ENCODE peak calls at places on chromosomes 1 and 21, in seven cellular contexts. One of them, this sample, is unnamed.

GRCh38 chr21:33372582-33372981 is 30.6 kb upstream of the IFNGR2 start:
- DNase-seq in stomach: no peak
- DNase-seq in ovary: no peak
- DNase-seq in uterus: no peak
- DNase-seq in spleen: no peak
- DNase-seq in transverse colon: peak; percentile 6
- DNase-seq in K562: no peak
- DNase-seq in this sample: no peak

GRCh38 chr21:45870851-45871615 is 110.5 kb upstream of the COL6A1 start:
- DNase-seq in stomach: no peak
- DNase-seq in ovary: no peak
- DNase-seq in uterus: no peak
- DNase-seq in spleen: peak; percentile 76
- DNase-seq in transverse colon: no peak
- DNase-seq in K562: no peak
- DNase-seq in this sample: no peak

GRCh38 chr1:225426395-225427248 is 1.2 kb downstream of the LBR start:
- DNase-seq in stomach: no peak
- DNase-seq in ovary: peak; percentile 39
- DNase-seq in uterus: no peak
- DNase-seq in spleen: peak; percentile 91
- DNase-seq in transverse colon: peak; percentile 53
- DNase-seq in K562: peak; percentile 46
- DNase-seq in this sample: no peak

GRCh38 chr1:41661428-41662060 is 177.1 kb upstream of the EDN2 start:
- DNase-seq in stomach: no peak
- DNase-seq in ovary: no peak
- DNase-seq in uterus: no peak
- DNase-seq in spleen: peak; percentile 84
- DNase-seq in transverse colon: no peak
- DNase-seq in K562: no peak
- DNase-seq in this sample: no peak

GRCh38 chr1:153366261-153366660 is 8.6 kb downstream of the S100A9 start:
- DNase-seq in stomach: no peak
- DNase-seq in ovary: no peak
- DNase-seq in uterus: no peak
- DNase-seq in spleen: peak; percentile 39
- DNase-seq in transverse colon: no peak
- DNase-seq in K562: no peak
- DNase-seq in this sample: no peak

GRCh38 chr1:151816964-151817730 is 11.9 kb upstream of the LINGO4 start:
- DNase-seq in stomach: no peak
- DNase-seq in ovary: no peak
- DNase-seq in uterus: no peak
- DNase-seq in spleen: no peak
- DNase-seq in transverse colon: no peak
- DNase-seq in K562: no peak
- DNase-seq in this sample: no peak

GRCh38 chr1:170734412-170735175 is 70.7 kb downstream of the PRRX1 start:
- DNase-seq in stomach: no peak
- DNase-seq in ovary: no peak
- DNase-seq in uterus: no peak
- DNase-seq in spleen: no peak
- DNase-seq in transverse colon: no peak
- DNase-seq in K562: no peak
- DNase-seq in this sample: no peak

GRCh38 chr21:44568667-44569556 is 4.6 kb upstream of the KRTAP10-4 start:
- DNase-seq in stomach: no peak
- DNase-seq in ovary: no peak
- DNase-seq in uterus: no peak
- DNase-seq in spleen: peak; percentile 47
- DNase-seq in transverse colon: no peak
- DNase-seq in K562: peak; percentile 37
- DNase-seq in this sample: no peak

GRCh38 chr21:32604484-32604883 is 7.7 kb downstream of the CFAP298 start:
- DNase-seq in stomach: no peak
- DNase-seq in ovary: no peak
- DNase-seq in uterus: no peak
- DNase-seq in spleen: peak; percentile 41
- DNase-seq in transverse colon: no peak
- DNase-seq in K562: no peak
- DNase-seq in this sample: no peak

GRCh38 chr1:219085988-219086387 is 87.7 kb upstream of the LYPLAL1 start:
- DNase-seq in stomach: no peak
- DNase-seq in ovary: no peak
- DNase-seq in uterus: no peak
- DNase-seq in spleen: no peak
- DNase-seq in transverse colon: no peak
- DNase-seq in K562: no peak
- DNase-seq in this sample: no peak

GRCh38 chr1:155004352-155005075 is 1.9 kb downstream of the ZBTB7B start:
- DNase-seq in stomach: no peak
- DNase-seq in ovary: no peak
- DNase-seq in uterus: no peak
- DNase-seq in spleen: no peak
- DNase-seq in transverse colon: peak; percentile 30
- DNase-seq in K562: no peak
- DNase-seq in this sample: no peak

GRCh38 chr1:154809436-154810413 is 60.4 kb downstream of the KCNN3 start:
- DNase-seq in stomach: no peak
- DNase-seq in ovary: no peak
- DNase-seq in uterus: peak; percentile 65
- DNase-seq in spleen: no peak
- DNase-seq in transverse colon: no peak
- DNase-seq in K562: no peak
- DNase-seq in this sample: no peak

GRCh38 chr1:59089922-59090457 is 206.9 kb upstream of the FGGY start:
- DNase-seq in stomach: no peak
- DNase-seq in ovary: no peak
- DNase-seq in uterus: no peak
- DNase-seq in spleen: no peak
- DNase-seq in transverse colon: peak; percentile 53
- DNase-seq in K562: no peak
- DNase-seq in this sample: no peak

GRCh38 chr1:193767891-193768290 is 581.5 kb upstream of the B3GALT2 start:
- DNase-seq in stomach: no peak
- DNase-seq in ovary: no peak
- DNase-seq in uterus: no peak
- DNase-seq in spleen: peak; percentile 32
- DNase-seq in transverse colon: no peak
- DNase-seq in K562: no peak
- DNase-seq in this sample: no peak

GRCh38 chr1:8602471-8603219 is 214.8 kb downstream of the RERE start:
- DNase-seq in stomach: no peak
- DNase-seq in ovary: no peak
- DNase-seq in uterus: no peak
- DNase-seq in spleen: no peak
- DNase-seq in transverse colon: no peak
- DNase-seq in K562: no peak
- DNase-seq in this sample: no peak

GRCh38 chr21:17513214-17514123 is 626 bp downstream of the CXADR start:
- DNase-seq in stomach: peak; percentile 52
- DNase-seq in ovary: peak; percentile 10
- DNase-seq in uterus: peak; percentile 27
- DNase-seq in spleen: peak; percentile 77
- DNase-seq in transverse colon: peak; percentile 44
- DNase-seq in K562: no peak
- DNase-seq in this sample: no peak

GRCh38 chr1:213135572-213135971 is 84.5 kb downstream of the RPS6KC1 start:
- DNase-seq in stomach: no peak
- DNase-seq in ovary: no peak
- DNase-seq in uterus: no peak
- DNase-seq in spleen: no peak
- DNase-seq in transverse colon: no peak
- DNase-seq in K562: no peak
- DNase-seq in this sample: no peak

DNA sequence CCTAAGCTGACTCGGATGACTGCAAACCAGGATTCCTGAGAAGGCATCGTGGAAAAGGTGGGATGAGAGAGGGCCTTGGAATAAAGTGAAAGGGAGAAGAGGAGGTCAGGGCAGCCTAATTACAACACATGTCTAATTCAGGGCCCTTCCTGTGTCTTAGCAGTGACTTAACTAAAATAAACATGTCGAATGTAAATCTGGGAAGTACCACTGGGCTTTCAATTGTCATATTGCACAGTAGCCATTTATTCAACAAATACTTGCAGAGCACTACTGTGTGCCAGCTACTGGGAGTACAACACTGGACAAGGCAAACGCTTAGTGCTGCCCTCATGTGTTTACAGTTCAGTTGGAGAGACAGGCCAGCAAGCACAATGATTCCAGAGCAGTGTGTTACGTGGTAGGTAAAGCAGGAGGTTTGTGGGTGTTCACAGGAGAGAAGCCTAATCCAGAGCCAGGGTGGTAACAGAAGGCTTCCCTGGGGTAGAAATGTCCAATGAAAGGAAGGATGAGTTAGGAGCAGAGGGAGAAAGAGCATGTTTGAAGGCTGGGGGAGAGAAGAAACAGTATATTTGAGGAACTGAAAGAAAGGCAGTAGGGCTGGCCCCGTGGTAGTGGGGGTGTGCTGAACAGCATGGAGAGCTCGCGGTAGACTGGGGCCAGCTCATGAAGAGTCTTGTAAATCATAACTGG is 38.0 kb upstream of the RASAL2 start:
- DNase-seq in stomach: peak; percentile 32
- DNase-seq in ovary: no peak
- DNase-seq in uterus: no peak
- DNase-seq in spleen: no peak
- DNase-seq in transverse colon: no peak
- DNase-seq in K562: no peak
- DNase-seq in this sample: no peak
- H3K27ac ChIP-seq in stomach: peak overlapping the region; percentile 54
- H3K27ac ChIP-seq in ovary: no peak overlapping the region
- H3K27ac ChIP-seq in uterus: peak overlapping the region; percentile 40
- H3K27ac ChIP-seq in spleen: peak overlapping the region; percentile 77
- H3K27ac ChIP-seq in transverse colon: peak overlapping the region; percentile 72
- H3K27ac ChIP-seq in K562: no peak overlapping the region
- H3K27ac ChIP-seq in this sample: no peak overlapping the region

GRCh38 chr1:145926706-145927072 is 595 bp downstream of the RBM8A start:
- DNase-seq in stomach: no peak
- DNase-seq in ovary: no peak
- DNase-seq in uterus: no peak
- DNase-seq in spleen: no peak
- DNase-seq in transverse colon: no peak
- DNase-seq in K562: no peak
- DNase-seq in this sample: no peak

GRCh38 chr1:145922266-145922665 is 3.7 kb upstream of the PEX11B start:
- DNase-seq in stomach: no peak
- DNase-seq in ovary: no peak
- DNase-seq in uterus: no peak
- DNase-seq in spleen: no peak
- DNase-seq in transverse colon: no peak
- DNase-seq in K562: no peak
- DNase-seq in this sample: no peak

GRCh38 chr1:145927073-145927886 is at the start of gene RBM8A:
- DNase-seq in stomach: peak; percentile 94
- DNase-seq in ovary: peak; percentile 95
- DNase-seq in uterus: peak; percentile 94
- DNase-seq in spleen: peak; percentile 94
- DNase-seq in transverse colon: peak; percentile 96
- DNase-seq in K562: peak; percentile 92
- DNase-seq in this sample: peak; percentile 98

DNA sequence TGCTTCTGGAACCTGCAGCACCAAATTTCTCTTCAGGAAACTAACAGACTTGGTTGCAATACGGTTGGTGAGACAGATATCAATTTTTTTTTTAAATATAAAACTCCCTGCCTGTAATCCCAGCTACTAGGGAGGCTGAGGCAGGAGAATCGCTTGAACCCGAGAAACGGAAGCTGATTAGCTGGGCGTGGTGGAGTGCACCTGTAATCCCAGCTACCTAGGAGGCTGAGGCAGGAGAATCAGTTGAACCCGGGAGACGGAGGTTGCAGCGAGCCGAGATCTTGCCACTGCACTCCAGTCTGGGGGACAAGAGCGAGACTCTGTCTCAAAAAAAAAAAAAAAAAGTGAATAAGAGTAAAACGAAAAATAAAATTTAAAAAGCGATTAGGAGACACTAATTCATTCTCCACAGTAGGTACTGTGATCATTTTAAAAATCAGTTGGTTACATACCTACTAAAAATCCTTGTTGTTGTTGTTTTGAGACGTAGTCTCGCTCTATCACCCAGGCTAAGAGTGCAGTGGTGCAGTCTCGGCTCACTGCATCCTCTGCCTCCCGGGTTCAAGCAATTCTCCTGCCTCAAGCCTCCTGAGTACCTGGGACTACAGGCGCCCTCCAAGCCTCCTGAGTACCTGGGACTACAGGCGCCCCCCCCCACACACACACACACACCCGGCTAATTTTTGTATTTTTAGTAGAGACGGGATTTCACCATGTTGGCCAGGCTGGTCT is 798 bp upstream of the RBM8A start:
- DNase-seq in stomach: no peak
- DNase-seq in ovary: no peak
- DNase-seq in uterus: no peak
- DNase-seq in spleen: peak; percentile 81
- DNase-seq in transverse colon: peak; percentile 25
- DNase-seq in K562: no peak
- DNase-seq in this sample: no peak
- TF ChIP-seq POLR2A in stomach: no peak
- TF ChIP-seq POLR2A in ovary: no peak
- TF ChIP-seq POLR2A in uterus: no peak
- TF ChIP-seq POLR2A in spleen: no peak
- TF ChIP-seq POLR2A in transverse colon: no peak
- TF ChIP-seq POLR2A in K562: no peak
- TF ChIP-seq POLR2A in this sample: no peak

DNA sequence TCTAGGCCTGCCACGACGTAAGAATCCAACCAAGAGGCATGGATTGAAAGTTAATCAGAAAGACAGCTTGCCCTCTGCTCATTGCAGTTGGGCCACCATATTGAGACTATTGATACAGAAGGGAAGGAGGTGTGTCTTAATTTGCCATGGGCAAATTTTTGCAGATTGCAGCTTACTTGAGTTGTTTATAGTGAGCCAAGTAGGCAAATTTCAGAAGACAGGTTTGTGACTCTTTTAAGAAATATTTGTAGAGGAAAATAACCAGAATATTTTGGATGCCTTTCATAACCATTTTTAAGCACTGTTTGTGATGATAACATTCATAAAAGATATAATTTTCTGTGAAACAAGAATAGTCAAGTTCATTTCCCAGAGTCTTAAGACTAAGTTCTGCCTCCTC is 74.1 kb downstream of the PRDM2 start:
- DNase-seq in stomach: no peak
- DNase-seq in ovary: no peak
- DNase-seq in uterus: no peak
- DNase-seq in spleen: no peak
- DNase-seq in transverse colon: no peak
- DNase-seq in K562: no peak
- DNase-seq in this sample: no peak
- H3K27ac ChIP-seq in stomach: no peak overlapping the region
- H3K27ac ChIP-seq in ovary: no peak overlapping the region
- H3K27ac ChIP-seq in uterus: no peak overlapping the region
- H3K27ac ChIP-seq in spleen: no peak overlapping the region
- H3K27ac ChIP-seq in transverse colon: no peak overlapping the region
- H3K27ac ChIP-seq in K562: no peak overlapping the region
- H3K27ac ChIP-seq in this sample: no peak overlapping the region

DNA sequence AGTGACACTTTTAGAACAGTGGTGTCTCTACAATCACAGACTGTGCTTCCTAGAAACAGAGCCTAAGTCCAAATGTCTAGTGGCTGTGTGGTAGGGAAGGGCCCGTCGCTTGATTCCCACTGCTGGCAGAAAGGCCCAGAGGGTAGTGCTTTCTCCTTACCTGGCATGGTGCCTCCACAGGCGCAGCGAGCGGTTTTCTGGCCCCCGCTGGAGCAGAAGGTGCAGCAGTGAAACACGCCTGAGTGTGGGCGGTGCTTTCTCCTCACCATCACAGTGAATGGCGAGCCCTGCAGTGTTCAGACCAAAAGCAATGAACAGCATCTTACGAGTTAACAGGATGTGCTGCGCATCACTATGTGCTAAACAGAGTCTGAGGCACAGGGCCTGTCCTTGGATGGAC is 8.3 kb downstream of the TRIM45 start:
- DNase-seq in stomach: no peak
- DNase-seq in ovary: no peak
- DNase-seq in uterus: no peak
- DNase-seq in spleen: no peak
- DNase-seq in transverse colon: no peak
- DNase-seq in K562: no peak
- DNase-seq in this sample: no peak
- TF ChIP-seq POLR2A in stomach: no peak
- TF ChIP-seq POLR2A in ovary: no peak
- TF ChIP-seq POLR2A in uterus: no peak
- TF ChIP-seq POLR2A in spleen: no peak
- TF ChIP-seq POLR2A in transverse colon: no peak
- TF ChIP-seq POLR2A in K562: no peak
- TF ChIP-seq POLR2A in this sample: no peak